ENCODE peak calls at places on chromosomes 7 and 10, in ten cellular contexts. One of them, this sample, is unnamed.

GRCh38 chr7:22357311-22358175 is 589 bp upstream of the RAPGEF5 start:
- DNase-seq in heart right ventricle: no peak
- DNase-seq in naive thymus-derived CD8-positive, alpha-beta T cell: no peak
- DNase-seq in progenitor cell of endocrine pancreas: no peak
- DNase-seq in thoracic aorta: no peak
- DNase-seq in GM13976: peak; percentile 29
- DNase-seq in globus pallidus: no peak
- DNase-seq in hepatocyte: peak; percentile 69
- DNase-seq in Calu3: peak; percentile 28
- DNase-seq in stimulated activated CD4-positive, alpha-beta T cell treated with anti-CD3 and anti-CD28 coated beads, Interleukin-15, amount 100 ng/mL, for 1 hour: no peak
- DNase-seq in this sample: peak; percentile 73

GRCh38 chr7:134120405-134120804 is 6.7 kb upstream of the LRGUK start:
- DNase-seq in heart right ventricle: no peak
- DNase-seq in naive thymus-derived CD8-positive, alpha-beta T cell: no peak
- DNase-seq in progenitor cell of endocrine pancreas: no peak
- DNase-seq in thoracic aorta: no peak
- DNase-seq in GM13976: no peak
- DNase-seq in globus pallidus: no peak
- DNase-seq in hepatocyte: no peak
- DNase-seq in Calu3: no peak
- DNase-seq in stimulated activated CD4-positive, alpha-beta T cell treated with anti-CD3 and anti-CD28 coated beads, Interleukin-15, amount 100 ng/mL, for 1 hour: no peak
- DNase-seq in this sample: no peak

GRCh38 chr10:85919358-85920022 is 447.1 kb downstream of the GRID1 start:
- DNase-seq in heart right ventricle: no peak
- DNase-seq in naive thymus-derived CD8-positive, alpha-beta T cell: no peak
- DNase-seq in progenitor cell of endocrine pancreas: no peak
- DNase-seq in thoracic aorta: no peak
- DNase-seq in GM13976: no peak
- DNase-seq in globus pallidus: no peak
- DNase-seq in hepatocyte: no peak
- DNase-seq in Calu3: no peak
- DNase-seq in stimulated activated CD4-positive, alpha-beta T cell treated with anti-CD3 and anti-CD28 coated beads, Interleukin-15, amount 100 ng/mL, for 1 hour: no peak
- DNase-seq in this sample: no peak

GRCh38 chr10:5509691-5510090 is 10.3 kb upstream of the CALML5 start:
- DNase-seq in heart right ventricle: no peak
- DNase-seq in naive thymus-derived CD8-positive, alpha-beta T cell: no peak
- DNase-seq in progenitor cell of endocrine pancreas: no peak
- DNase-seq in thoracic aorta: no peak
- DNase-seq in GM13976: no peak
- DNase-seq in globus pallidus: no peak
- DNase-seq in hepatocyte: no peak
- DNase-seq in Calu3: no peak
- DNase-seq in stimulated activated CD4-positive, alpha-beta T cell treated with anti-CD3 and anti-CD28 coated beads, Interleukin-15, amount 100 ng/mL, for 1 hour: no peak
- DNase-seq in this sample: no peak

GRCh38 chr7:47239034-47239433 is 342.9 kb downstream of the TNS3 start:
- DNase-seq in heart right ventricle: no peak
- DNase-seq in naive thymus-derived CD8-positive, alpha-beta T cell: no peak
- DNase-seq in progenitor cell of endocrine pancreas: no peak
- DNase-seq in thoracic aorta: no peak
- DNase-seq in GM13976: no peak
- DNase-seq in globus pallidus: no peak
- DNase-seq in hepatocyte: no peak
- DNase-seq in Calu3: no peak
- DNase-seq in stimulated activated CD4-positive, alpha-beta T cell treated with anti-CD3 and anti-CD28 coated beads, Interleukin-15, amount 100 ng/mL, for 1 hour: no peak
- DNase-seq in this sample: no peak

GRCh38 chr10:97089209-97089865 is 96.4 kb downstream of the SLIT1 start:
- DNase-seq in heart right ventricle: no peak
- DNase-seq in naive thymus-derived CD8-positive, alpha-beta T cell: no peak
- DNase-seq in progenitor cell of endocrine pancreas: no peak
- DNase-seq in thoracic aorta: no peak
- DNase-seq in GM13976: no peak
- DNase-seq in globus pallidus: no peak
- DNase-seq in hepatocyte: no peak
- DNase-seq in Calu3: no peak
- DNase-seq in stimulated activated CD4-positive, alpha-beta T cell treated with anti-CD3 and anti-CD28 coated beads, Interleukin-15, amount 100 ng/mL, for 1 hour: no peak
- DNase-seq in this sample: no peak

GRCh38 chr7:145876376-145876775 is 240.2 kb upstream of the CNTNAP2 start:
- DNase-seq in heart right ventricle: no peak
- DNase-seq in naive thymus-derived CD8-positive, alpha-beta T cell: no peak
- DNase-seq in progenitor cell of endocrine pancreas: no peak
- DNase-seq in thoracic aorta: no peak
- DNase-seq in GM13976: no peak
- DNase-seq in globus pallidus: no peak
- DNase-seq in hepatocyte: no peak
- DNase-seq in Calu3: no peak
- DNase-seq in stimulated activated CD4-positive, alpha-beta T cell treated with anti-CD3 and anti-CD28 coated beads, Interleukin-15, amount 100 ng/mL, for 1 hour: no peak
- DNase-seq in this sample: no peak

GRCh38 chr10:96831867-96832720 is at the start of gene LCOR:
- DNase-seq in heart right ventricle: peak; percentile 87
- DNase-seq in naive thymus-derived CD8-positive, alpha-beta T cell: peak; percentile 86
- DNase-seq in progenitor cell of endocrine pancreas: peak; percentile 65
- DNase-seq in thoracic aorta: peak; percentile 62
- DNase-seq in GM13976: peak; percentile 96
- DNase-seq in globus pallidus: peak; percentile 89
- DNase-seq in hepatocyte: peak; percentile 95
- DNase-seq in Calu3: peak; percentile 85
- DNase-seq in stimulated activated CD4-positive, alpha-beta T cell treated with anti-CD3 and anti-CD28 coated beads, Interleukin-15, amount 100 ng/mL, for 1 hour: peak; percentile 66
- DNase-seq in this sample: peak; percentile 99

GRCh38 chr10:27646194-27646593 is 99.4 kb downstream of the MKX start:
- DNase-seq in heart right ventricle: no peak
- DNase-seq in naive thymus-derived CD8-positive, alpha-beta T cell: no peak
- DNase-seq in progenitor cell of endocrine pancreas: no peak
- DNase-seq in thoracic aorta: no peak
- DNase-seq in GM13976: no peak
- DNase-seq in globus pallidus: no peak
- DNase-seq in hepatocyte: no peak
- DNase-seq in Calu3: no peak
- DNase-seq in stimulated activated CD4-positive, alpha-beta T cell treated with anti-CD3 and anti-CD28 coated beads, Interleukin-15, amount 100 ng/mL, for 1 hour: no peak
- DNase-seq in this sample: no peak

GRCh38 chr10:118256825-118257570 is 85.1 kb downstream of the FAM204A start:
- DNase-seq in heart right ventricle: no peak
- DNase-seq in naive thymus-derived CD8-positive, alpha-beta T cell: no peak
- DNase-seq in progenitor cell of endocrine pancreas: no peak
- DNase-seq in thoracic aorta: no peak
- DNase-seq in GM13976: no peak
- DNase-seq in globus pallidus: no peak
- DNase-seq in hepatocyte: no peak
- DNase-seq in Calu3: no peak
- DNase-seq in stimulated activated CD4-positive, alpha-beta T cell treated with anti-CD3 and anti-CD28 coated beads, Interleukin-15, amount 100 ng/mL, for 1 hour: no peak
- DNase-seq in this sample: no peak

GRCh38 chr7:149808311-149808710 is 29.9 kb upstream of the ZNF862 start:
- DNase-seq in heart right ventricle: no peak
- DNase-seq in naive thymus-derived CD8-positive, alpha-beta T cell: no peak
- DNase-seq in progenitor cell of endocrine pancreas: no peak
- DNase-seq in thoracic aorta: no peak
- DNase-seq in GM13976: no peak
- DNase-seq in globus pallidus: no peak
- DNase-seq in hepatocyte: no peak
- DNase-seq in Calu3: no peak
- DNase-seq in stimulated activated CD4-positive, alpha-beta T cell treated with anti-CD3 and anti-CD28 coated beads, Interleukin-15, amount 100 ng/mL, for 1 hour: no peak
- DNase-seq in this sample: no peak

GRCh38 chr10:117441812-117442443 is 66.7 kb upstream of the PDZD8 start:
- DNase-seq in heart right ventricle: no peak
- DNase-seq in naive thymus-derived CD8-positive, alpha-beta T cell: no peak
- DNase-seq in progenitor cell of endocrine pancreas: no peak
- DNase-seq in thoracic aorta: peak; percentile 25
- DNase-seq in GM13976: no peak
- DNase-seq in globus pallidus: peak; percentile 16
- DNase-seq in hepatocyte: peak; percentile 14
- DNase-seq in Calu3: no peak
- DNase-seq in stimulated activated CD4-positive, alpha-beta T cell treated with anti-CD3 and anti-CD28 coated beads, Interleukin-15, amount 100 ng/mL, for 1 hour: no peak
- DNase-seq in this sample: no peak

GRCh38 chr7:9026121-9026520 is 592.7 kb downstream of the NXPH1 start:
- DNase-seq in heart right ventricle: no peak
- DNase-seq in naive thymus-derived CD8-positive, alpha-beta T cell: no peak
- DNase-seq in progenitor cell of endocrine pancreas: no peak
- DNase-seq in thoracic aorta: no peak
- DNase-seq in GM13976: no peak
- DNase-seq in globus pallidus: peak; percentile 70
- DNase-seq in hepatocyte: no peak
- DNase-seq in Calu3: no peak
- DNase-seq in stimulated activated CD4-positive, alpha-beta T cell treated with anti-CD3 and anti-CD28 coated beads, Interleukin-15, amount 100 ng/mL, for 1 hour: no peak
- DNase-seq in this sample: no peak

GRCh38 chr10:1938317-1938716 is 201.0 kb upstream of the ADARB2 start:
- DNase-seq in heart right ventricle: no peak
- DNase-seq in naive thymus-derived CD8-positive, alpha-beta T cell: no peak
- DNase-seq in progenitor cell of endocrine pancreas: no peak
- DNase-seq in thoracic aorta: no peak
- DNase-seq in GM13976: no peak
- DNase-seq in globus pallidus: no peak
- DNase-seq in hepatocyte: no peak
- DNase-seq in Calu3: no peak
- DNase-seq in stimulated activated CD4-positive, alpha-beta T cell treated with anti-CD3 and anti-CD28 coated beads, Interleukin-15, amount 100 ng/mL, for 1 hour: peak; percentile 49
- DNase-seq in this sample: no peak

GRCh38 chr10:95242581-95243317 is 48.1 kb downstream of the PDLIM1 start:
- DNase-seq in heart right ventricle: no peak
- DNase-seq in naive thymus-derived CD8-positive, alpha-beta T cell: no peak
- DNase-seq in progenitor cell of endocrine pancreas: peak; percentile 29
- DNase-seq in thoracic aorta: no peak
- DNase-seq in GM13976: no peak
- DNase-seq in globus pallidus: peak; percentile 31
- DNase-seq in hepatocyte: peak; percentile 65
- DNase-seq in Calu3: peak; percentile 42
- DNase-seq in stimulated activated CD4-positive, alpha-beta T cell treated with anti-CD3 and anti-CD28 coated beads, Interleukin-15, amount 100 ng/mL, for 1 hour: no peak
- DNase-seq in this sample: peak; percentile 54

GRCh38 chr10:79468841-79469585 is 23.6 kb upstream of the ZCCHC24 start:
- DNase-seq in heart right ventricle: no peak
- DNase-seq in naive thymus-derived CD8-positive, alpha-beta T cell: no peak
- DNase-seq in progenitor cell of endocrine pancreas: no peak
- DNase-seq in thoracic aorta: no peak
- DNase-seq in GM13976: no peak
- DNase-seq in globus pallidus: no peak
- DNase-seq in hepatocyte: no peak
- DNase-seq in Calu3: no peak
- DNase-seq in stimulated activated CD4-positive, alpha-beta T cell treated with anti-CD3 and anti-CD28 coated beads, Interleukin-15, amount 100 ng/mL, for 1 hour: no peak
- DNase-seq in this sample: no peak

GRCh38 chr7:114708646-114709045 is 213.2 kb upstream of the MDFIC start:
- DNase-seq in heart right ventricle: no peak
- DNase-seq in naive thymus-derived CD8-positive, alpha-beta T cell: no peak
- DNase-seq in progenitor cell of endocrine pancreas: no peak
- DNase-seq in thoracic aorta: no peak
- DNase-seq in GM13976: no peak
- DNase-seq in globus pallidus: no peak
- DNase-seq in hepatocyte: no peak
- DNase-seq in Calu3: no peak
- DNase-seq in stimulated activated CD4-positive, alpha-beta T cell treated with anti-CD3 and anti-CD28 coated beads, Interleukin-15, amount 100 ng/mL, for 1 hour: no peak
- DNase-seq in this sample: no peak

GRCh38 chr7:6234384-6234783 is 38.0 kb downstream of the CYTH3 start:
- DNase-seq in heart right ventricle: no peak
- DNase-seq in naive thymus-derived CD8-positive, alpha-beta T cell: no peak
- DNase-seq in progenitor cell of endocrine pancreas: no peak
- DNase-seq in thoracic aorta: no peak
- DNase-seq in GM13976: peak; percentile 56
- DNase-seq in globus pallidus: no peak
- DNase-seq in hepatocyte: no peak
- DNase-seq in Calu3: no peak
- DNase-seq in stimulated activated CD4-positive, alpha-beta T cell treated with anti-CD3 and anti-CD28 coated beads, Interleukin-15, amount 100 ng/mL, for 1 hour: no peak
- DNase-seq in this sample: no peak

GRCh38 chr7:116805100-116805544 is 57.3 kb upstream of the CAPZA2 start:
- DNase-seq in heart right ventricle: no peak
- DNase-seq in naive thymus-derived CD8-positive, alpha-beta T cell: no peak
- DNase-seq in progenitor cell of endocrine pancreas: no peak
- DNase-seq in thoracic aorta: no peak
- DNase-seq in GM13976: no peak
- DNase-seq in globus pallidus: no peak
- DNase-seq in hepatocyte: peak; percentile 57
- DNase-seq in Calu3: no peak
- DNase-seq in stimulated activated CD4-positive, alpha-beta T cell treated with anti-CD3 and anti-CD28 coated beads, Interleukin-15, amount 100 ng/mL, for 1 hour: no peak
- DNase-seq in this sample: no peak

GRCh38 chr10:93757136-93757535 is 600 bp upstream of the LGI1 start:
- DNase-seq in heart right ventricle: no peak
- DNase-seq in naive thymus-derived CD8-positive, alpha-beta T cell: no peak
- DNase-seq in progenitor cell of endocrine pancreas: no peak
- DNase-seq in thoracic aorta: no peak
- DNase-seq in GM13976: no peak
- DNase-seq in globus pallidus: no peak
- DNase-seq in hepatocyte: peak; percentile 32
- DNase-seq in Calu3: no peak
- DNase-seq in stimulated activated CD4-positive, alpha-beta T cell treated with anti-CD3 and anti-CD28 coated beads, Interleukin-15, amount 100 ng/mL, for 1 hour: no peak
- DNase-seq in this sample: no peak

GRCh38 chr7:128217972-128218652 is 23.0 kb upstream of the LEP start:
- DNase-seq in heart right ventricle: no peak
- DNase-seq in naive thymus-derived CD8-positive, alpha-beta T cell: no peak
- DNase-seq in progenitor cell of endocrine pancreas: no peak
- DNase-seq in thoracic aorta: no peak
- DNase-seq in GM13976: no peak
- DNase-seq in globus pallidus: no peak
- DNase-seq in hepatocyte: no peak
- DNase-seq in Calu3: no peak
- DNase-seq in stimulated activated CD4-positive, alpha-beta T cell treated with anti-CD3 and anti-CD28 coated beads, Interleukin-15, amount 100 ng/mL, for 1 hour: no peak
- DNase-seq in this sample: no peak

GRCh38 chr10:71725249-71725648 is 5.7 kb upstream of the C10orf105 start:
- DNase-seq in heart right ventricle: no peak
- DNase-seq in naive thymus-derived CD8-positive, alpha-beta T cell: no peak
- DNase-seq in progenitor cell of endocrine pancreas: no peak
- DNase-seq in thoracic aorta: no peak
- DNase-seq in GM13976: no peak
- DNase-seq in globus pallidus: no peak
- DNase-seq in hepatocyte: no peak
- DNase-seq in Calu3: no peak
- DNase-seq in stimulated activated CD4-positive, alpha-beta T cell treated with anti-CD3 and anti-CD28 coated beads, Interleukin-15, amount 100 ng/mL, for 1 hour: no peak
- DNase-seq in this sample: no peak

GRCh38 chr10:72316386-72316700 is 38.4 kb downstream of the DNAJB12 start:
- DNase-seq in heart right ventricle: no peak
- DNase-seq in naive thymus-derived CD8-positive, alpha-beta T cell: no peak
- DNase-seq in progenitor cell of endocrine pancreas: no peak
- DNase-seq in thoracic aorta: no peak
- DNase-seq in GM13976: no peak
- DNase-seq in globus pallidus: no peak
- DNase-seq in hepatocyte: peak; percentile 3
- DNase-seq in Calu3: no peak
- DNase-seq in stimulated activated CD4-positive, alpha-beta T cell treated with anti-CD3 and anti-CD28 coated beads, Interleukin-15, amount 100 ng/mL, for 1 hour: no peak
- DNase-seq in this sample: no peak

GRCh38 chr7:2399848-2400587 is 3.4 kb upstream of the CHST12 start:
- DNase-seq in heart right ventricle: peak; percentile 66
- DNase-seq in naive thymus-derived CD8-positive, alpha-beta T cell: no peak
- DNase-seq in progenitor cell of endocrine pancreas: no peak
- DNase-seq in thoracic aorta: peak; percentile 43
- DNase-seq in GM13976: no peak
- DNase-seq in globus pallidus: peak; percentile 47
- DNase-seq in hepatocyte: peak; percentile 79
- DNase-seq in Calu3: peak; percentile 84
- DNase-seq in stimulated activated CD4-positive, alpha-beta T cell treated with anti-CD3 and anti-CD28 coated beads, Interleukin-15, amount 100 ng/mL, for 1 hour: no peak
- DNase-seq in this sample: peak; percentile 60

GRCh38 chr10:89327803-89328441 is at the start of gene IFIT3:
- DNase-seq in heart right ventricle: peak; percentile 32
- DNase-seq in naive thymus-derived CD8-positive, alpha-beta T cell: no peak
- DNase-seq in progenitor cell of endocrine pancreas: no peak
- DNase-seq in thoracic aorta: no peak
- DNase-seq in GM13976: peak; percentile 11
- DNase-seq in globus pallidus: peak; percentile 85
- DNase-seq in hepatocyte: peak; percentile 70
- DNase-seq in Calu3: peak; percentile 40
- DNase-seq in stimulated activated CD4-positive, alpha-beta T cell treated with anti-CD3 and anti-CD28 coated beads, Interleukin-15, amount 100 ng/mL, for 1 hour: no peak
- DNase-seq in this sample: no peak

GRCh38 chr10:107767185-107767584 is 602.7 kb upstream of the SORCS1 start:
- DNase-seq in heart right ventricle: no peak
- DNase-seq in naive thymus-derived CD8-positive, alpha-beta T cell: no peak
- DNase-seq in progenitor cell of endocrine pancreas: no peak
- DNase-seq in thoracic aorta: no peak
- DNase-seq in GM13976: no peak
- DNase-seq in globus pallidus: no peak
- DNase-seq in hepatocyte: no peak
- DNase-seq in Calu3: no peak
- DNase-seq in stimulated activated CD4-positive, alpha-beta T cell treated with anti-CD3 and anti-CD28 coated beads, Interleukin-15, amount 100 ng/mL, for 1 hour: no peak
- DNase-seq in this sample: no peak

GRCh38 chr10:108789911-108790310 is 1133.4 kb downstream of the XPNPEP1 start:
- DNase-seq in heart right ventricle: no peak
- DNase-seq in naive thymus-derived CD8-positive, alpha-beta T cell: no peak
- DNase-seq in progenitor cell of endocrine pancreas: no peak
- DNase-seq in thoracic aorta: no peak
- DNase-seq in GM13976: no peak
- DNase-seq in globus pallidus: no peak
- DNase-seq in hepatocyte: no peak
- DNase-seq in Calu3: no peak
- DNase-seq in stimulated activated CD4-positive, alpha-beta T cell treated with anti-CD3 and anti-CD28 coated beads, Interleukin-15, amount 100 ng/mL, for 1 hour: no peak
- DNase-seq in this sample: no peak

GRCh38 chr7:127983804-127984332 is 47.4 kb downstream of the LRRC4 start:
- DNase-seq in heart right ventricle: no peak
- DNase-seq in naive thymus-derived CD8-positive, alpha-beta T cell: no peak
- DNase-seq in progenitor cell of endocrine pancreas: no peak
- DNase-seq in thoracic aorta: no peak
- DNase-seq in GM13976: no peak
- DNase-seq in globus pallidus: no peak
- DNase-seq in hepatocyte: peak; percentile 49
- DNase-seq in Calu3: peak; percentile 6
- DNase-seq in stimulated activated CD4-positive, alpha-beta T cell treated with anti-CD3 and anti-CD28 coated beads, Interleukin-15, amount 100 ng/mL, for 1 hour: no peak
- DNase-seq in this sample: no peak

This sample was measured in HuH-7.5.